ENCODE peak calls at places on chromosomes 16 and 17, in seven cellular contexts. G is sigmoid colon; N is NCI-H774; C is hippocampal formation; B is effector CD4-positive, alpha-beta T cell; Y is T-cell; E is C1 segment of cervical spinal cord. Z is an unnamed sample.
A peak's percentile ranks its signal among the peaks of the same experiment; 100 is the strongest.

GRCh38 chr17:45841883-45842525 is 2.7 kb upstream of the SPPL2C start:
- DNase-seq in B (no peak), G (no peak), Y (no peak), N (peak; percentile 77), E (no peak), C (no peak), Z (peak; percentile 26)

GRCh38 chr17:75048396-75048933 is 1.4 kb downstream of the KCTD2 start:
- DNase-seq in N (no peak), C (no peak), G (no peak), Y (no peak), B (no peak), E (no peak), Z (no peak)

GRCh38 chr16:28924399-28924761 is 658 bp downstream of the RABEP2 start:
- DNase-seq in E (no peak), B (no peak), Y (no peak), N (no peak), G (no peak), C (no peak), Z (no peak)

GRCh38 chr16:89143201-89143741 is 28.3 kb upstream of the CDH15 start:
- DNase-seq in N (no peak), G (no peak), B (no peak), C (no peak), E (no peak), Y (no peak), Z (no peak)

GRCh38 chr17:32523017-32523680 is 36.4 kb downstream of the CDK5R1 start:
- DNase-seq in B (no peak), C (no peak), E (no peak), N (no peak), G (peak; percentile 30), Y (no peak), Z (no peak)

GRCh38 chr17:78910885-78911284 is 7.9 kb upstream of the CEP295NL start:
- DNase-seq in C (no peak), G (no peak), Y (no peak), B (no peak), E (peak; percentile 49), N (no peak), Z (no peak)

GRCh38 chr17:80927791-80928216 is 63.8 kb upstream of the CHMP6 start:
- DNase-seq in Y (no peak), G (peak; percentile 56), E (no peak), C (no peak), B (no peak), N (no peak), Z (peak; percentile 18)

GRCh38 chr16:79639576-79640311 is 39.2 kb upstream of the MAF start:
- DNase-seq in B (no peak), N (no peak), Y (no peak), C (no peak), G (no peak), E (no peak), Z (no peak)

GRCh38 chr16:57889960-57890751 is 80.8 kb downstream of the CNGB1 start:
- DNase-seq in E (no peak), B (no peak), Y (no peak), G (no peak), N (no peak), C (no peak), Z (peak; percentile 11)

GRCh38 chr17:73142763-73143395 is 21.9 kb upstream of the SSTR2 start:
- DNase-seq in C (no peak), N (no peak), E (no peak), B (no peak), G (no peak), Y (no peak), Z (no peak)

GRCh38 chr17:58318627-58319180 is 9.9 kb downstream of the TSPOAP1 start:
- DNase-seq in E (no peak), B (no peak), C (no peak), N (no peak), Y (no peak), G (peak; percentile 40), Z (no peak)

GRCh38 chr16:55817236-55817912 is 15.5 kb downstream of the CES1 start:
- DNase-seq in G (no peak), B (no peak), C (no peak), E (no peak), Y (no peak), N (no peak), Z (no peak)

GRCh38 chr17:64688481-64688880 is 26.4 kb upstream of the SMURF2 start:
- DNase-seq in Y (no peak), G (no peak), E (no peak), C (no peak), B (no peak), N (no peak), Z (no peak)

GRCh38 chr16:79698341-79698753 is 97.8 kb upstream of the MAF start:
- DNase-seq in N (no peak), E (no peak), B (no peak), G (peak; percentile 71), Y (no peak), C (no peak), Z (no peak)

GRCh38 chr17:82105882-82106696 is 8.1 kb upstream of the FASN start:
- DNase-seq in E (peak; percentile 69), Y (peak; percentile 54), C (no peak), G (peak; percentile 73), N (peak; percentile 68), B (peak; percentile 41), Z (peak; percentile 83)

GRCh38 chr17:30225112-30225511 is 10.4 kb downstream of the SLC6A4 start:
- DNase-seq in G (no peak), B (no peak), E (no peak), C (no peak), N (no peak), Y (no peak), Z (no peak)

GRCh38 chr17:8995711-8996110 is 25.6 kb upstream of the NTN1 start:
- DNase-seq in G (no peak), N (no peak), Y (no peak), C (no peak), E (no peak), B (no peak), Z (no peak)

GRCh38 chr16:11224894-11225676 is 30.9 kb downstream of the SOCS1 start:
- DNase-seq in G (no peak), Y (peak; percentile 83), B (peak; percentile 51), E (peak; percentile 5), N (no peak), C (no peak), Z (no peak)

GRCh38 chr17:31558748-31559646 is 167.5 kb downstream of the RAB11FIP4 start:
- DNase-seq in B (peak; percentile 33), Y (peak; percentile 37), N (peak; percentile 85), G (peak; percentile 92), E (peak; percentile 88), C (peak; percentile 75), Z (peak; percentile 57)

GRCh38 chr16:64925166-64925565 is 196.7 kb downstream of the CDH11 start:
- DNase-seq in Y (no peak), N (no peak), C (no peak), E (no peak), G (peak; percentile 63), B (no peak), Z (no peak)

GRCh38 chr16:85858984-85859817 is 39.8 kb upstream of the IRF8 start:
- DNase-seq in C (no peak), B (no peak), Y (no peak), N (no peak), E (no peak), G (no peak), Z (no peak)

GRCh38 chr16:88433632-88434352 is 19.3 kb upstream of the ZFPM1 start:
- DNase-seq in Y (no peak), E (no peak), N (no peak), B (no peak), G (no peak), C (no peak), Z (no peak)

GRCh38 chr17:2241823-2242222 is 61.8 kb downstream of the SMG6 start:
- DNase-seq in G (no peak), Y (no peak), E (no peak), N (no peak), B (no peak), C (no peak), Z (no peak)

GRCh38 chr16:21610766-21611165 is 11.4 kb downstream of the METTL9 start:
- DNase-seq in B (no peak), C (no peak), G (no peak), E (no peak), Y (no peak), N (no peak), Z (no peak)

GRCh38 chr17:77325826-77326581 is 185.2 kb downstream of the SEC14L1 start:
- DNase-seq in N (no peak), E (no peak), G (peak; percentile 67), C (no peak), B (no peak), Y (peak; percentile 27), Z (no peak)

GRCh38 chr17:80008383-80008840 is 27.3 kb downstream of the TBC1D16 start:
- DNase-seq in E (peak; percentile 52), N (peak; percentile 88), B (peak; percentile 62), G (peak; percentile 90), Y (peak; percentile 61), C (no peak), Z (peak; percentile 92)

GRCh38 chr17:12631076-12631475 is 34.6 kb upstream of the MYOCD start:
- DNase-seq in Y (no peak), E (no peak), B (no peak), N (no peak), C (no peak), G (no peak), Z (no peak)

GRCh38 chr17:47264171-47264570 is 10.5 kb downstream of the ITGB3 start:
- DNase-seq in E (no peak), G (no peak), C (no peak), N (no peak), B (no peak), Y (no peak), Z (no peak)

GRCh38 chr17:70070297-70071027 is 4.6 kb upstream of the KCNJ16 start:
- DNase-seq in E (no peak), G (no peak), N (no peak), B (no peak), C (no peak), Y (no peak), Z (no peak)

GRCh38 chr17:45372325-45372869 is 55.6 kb upstream of the MAP3K14 start:
- DNase-seq in Y (no peak), C (no peak), G (peak; percentile 42), E (no peak), B (no peak), N (no peak), Z (no peak)